ENCODE peak calls at places on chromosomes 4 and X, in nine cellular contexts. M is fibroblast of mammary gland, V is omental fat pad, R is astrocyte, B is tibial artery, Q is OCI-LY7, P is ovary, I is IMR-90, X is endothelial cell of umbilical vein. Y is an unnamed sample.

GRCh38 chrX:148133099-148133725 is 152.1 kb downstream of the FMR1NB start:
- DNase-seq in M (no peak), V (no peak), R (no peak), B (no peak), Q (peak; percentile 64), P (no peak), I (no peak), X (peak; percentile 14), Y (no peak)

GRCh38 chr4:135418353-135418752 is 1216.8 kb upstream of the PABPC4L start:
- DNase-seq in M (no peak), V (no peak), R (peak; percentile 4), B (no peak), Q (peak; percentile 0), P (no peak), I (peak; percentile 29), X (no peak), Y (peak; percentile 5)

GRCh38 chr4:3791910-3792542 is 25.8 kb downstream of the ADRA2C start:
- DNase-seq in M (no peak), V (no peak), R (peak; percentile 7), B (no peak), Q (peak; percentile 20), P (no peak), I (peak; percentile 8), X (peak; percentile 16), Y (peak; percentile 72)

GRCh38 chrX:152927858-152928760 is 30.2 kb downstream of the ZNF185 start:
- DNase-seq in M (no peak), V (no peak), R (no peak), B (no peak), Q (no peak), P (no peak), I (no peak), X (no peak), Y (no peak)

GRCh38 chrX:46381630-46382029 is 163.6 kb downstream of the ZNF674 start:
- DNase-seq in M (peak; percentile 29), V (no peak), R (peak; percentile 4), B (no peak), Q (peak; percentile 47), P (no peak), I (peak; percentile 17), X (peak; percentile 24), Y (peak; percentile 21)

GRCh38 chr4:122953924-122954323 is 31.5 kb upstream of the NUDT6 start:
- DNase-seq in M (no peak), V (no peak), R (no peak), B (no peak), Q (no peak), P (no peak), I (no peak), X (no peak), Y (no peak)

GRCh38 chrX:1734806-1735205 is 119.9 kb downstream of the ASMT start:
- DNase-seq in M (no peak), V (no peak), R (no peak), B (no peak), Q (no peak), P (no peak), I (no peak), X (no peak), Y (no peak)

GRCh38 chr4:41455215-41455614 is 82.7 kb upstream of the LIMCH1 start:
- DNase-seq in M (no peak), V (no peak), R (no peak), B (no peak), Q (no peak), P (no peak), I (no peak), X (no peak), Y (no peak)

GRCh38 chr4:54015421-54016065 is 48.9 kb downstream of the CHIC2 start:
- DNase-seq in M (no peak), V (no peak), R (no peak), B (no peak), Q (peak; percentile 23), P (no peak), I (no peak), X (no peak), Y (no peak)

GRCh38 chr4:158147151-158147550 is 25.7 kb downstream of the GASK1B start:
- DNase-seq in M (no peak), V (no peak), R (no peak), B (no peak), Q (no peak), P (no peak), I (no peak), X (no peak), Y (no peak)

GRCh38 chrX:80120335-80120734 is 105.8 kb downstream of the TBX22 start:
- DNase-seq in M (no peak), V (no peak), R (no peak), B (no peak), Q (no peak), P (no peak), I (no peak), X (no peak), Y (no peak)

GRCh38 chr4:145061325-145061920 is 36.6 kb downstream of the ANAPC10 start:
- DNase-seq in M (peak; percentile 72), V (no peak), R (peak; percentile 24), B (no peak), Q (peak; percentile 60), P (no peak), I (peak; percentile 67), X (peak; percentile 73), Y (peak; percentile 21)

GRCh38 chr4:88758264-88758663 is 60.6 kb upstream of the NAP1L5 start:
- DNase-seq in M (no peak), V (no peak), R (peak; percentile 19), B (no peak), Q (no peak), P (no peak), I (peak; percentile 23), X (peak; percentile 15), Y (no peak)

GRCh38 chr4:38563703-38564490 is 100.1 kb upstream of the KLF3 start:
- DNase-seq in M (no peak), V (no peak), R (peak; percentile 13), B (no peak), Q (no peak), P (no peak), I (peak; percentile 33), X (no peak), Y (no peak)

GRCh38 chr4:185811509-185812364 is at the start of gene SORBS2:
- DNase-seq in M (peak; percentile 33), V (no peak), R (peak; percentile 78), B (no peak), Q (peak; percentile 92), P (peak; percentile 39), I (peak; percentile 25), X (no peak), Y (peak; percentile 49)

DNA sequence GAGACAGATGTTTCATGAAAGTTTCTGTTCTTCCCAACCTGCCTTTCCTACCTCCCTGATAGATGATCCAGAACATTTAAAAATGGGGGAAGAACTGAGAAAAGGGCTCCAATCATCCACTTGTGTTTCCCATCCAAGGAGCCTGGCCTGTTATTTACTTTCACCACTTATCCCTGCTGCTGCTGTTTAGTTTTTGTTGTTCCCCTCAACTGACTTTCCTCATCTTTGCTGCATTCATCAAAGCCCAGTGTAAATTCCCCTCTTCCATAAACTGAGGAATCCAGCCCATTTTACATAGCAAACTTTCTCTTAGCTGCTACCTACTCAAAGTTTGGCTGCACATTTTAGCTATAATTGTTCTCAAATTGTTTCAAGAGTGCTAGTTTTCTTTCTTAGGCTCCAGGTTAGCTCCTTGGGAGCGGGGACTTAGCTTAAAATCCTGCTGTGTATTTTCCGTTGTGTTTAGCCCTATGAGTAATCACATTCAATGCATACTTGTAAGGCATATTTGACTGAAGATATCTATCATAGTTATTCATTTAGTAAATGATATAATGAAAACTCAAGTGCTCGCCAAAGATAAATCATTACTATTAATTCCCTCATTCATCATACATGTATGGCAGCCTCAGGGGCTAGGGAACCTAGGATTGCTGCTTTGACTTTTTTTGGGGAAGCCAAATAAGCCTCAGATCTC is 1.4 kb upstream of the PTPN13 start:
- DNase-seq in M (no peak), V (no peak), R (peak; percentile 45), B (no peak), Q (no peak), P (no peak), I (peak; percentile 6), X (no peak), Y (no peak)
- TF ChIP-seq CTCF in M (no peak), V (no peak), R (no peak), B (no peak), Q (no peak), P (no peak), I (no peak), X (no peak), Y (no peak)

GRCh38 chrX:70437921-70438665 is 6.5 kb upstream of the DLG3 start:
- DNase-seq in M (no peak), V (no peak), R (no peak), B (no peak), Q (no peak), P (no peak), I (peak; percentile 14), X (no peak), Y (no peak)

GRCh38 chrX:70434352-70434866 is 10.2 kb upstream of the DLG3 start:
- DNase-seq in M (peak; percentile 69), V (peak; percentile 53), R (peak; percentile 58), B (peak; percentile 87), Q (peak; percentile 79), P (peak; percentile 90), I (peak; percentile 71), X (peak; percentile 58), Y (peak; percentile 87)

GRCh38 chrX:70434914-70435586 is 9.6 kb upstream of the DLG3 start:
- DNase-seq in M (peak; percentile 18), V (no peak), R (peak; percentile 43), B (peak; percentile 54), Q (no peak), P (peak; percentile 63), I (peak; percentile 48), X (no peak), Y (no peak)

GRCh38 chrX:70437011-70437410 is 7.6 kb upstream of the DLG3 start:
- DNase-seq in M (peak; percentile 24), V (no peak), R (no peak), B (no peak), Q (no peak), P (no peak), I (no peak), X (no peak), Y (no peak)

GRCh38 chrX:70436380-70436779 is 8.3 kb upstream of the DLG3 start:
- DNase-seq in M (peak; percentile 8), V (no peak), R (no peak), B (no peak), Q (peak; percentile 25), P (no peak), I (no peak), X (no peak), Y (no peak)
- TF ChIP-seq CTCF in M (peak; percentile 1), V (no peak), R (no peak), B (no peak), Q (peak; percentile 39), P (no peak), I (no peak), X (peak; percentile 2), Y (no peak)

GRCh38 chrX:153927936-153928760 is 2.1 kb upstream of the ARHGAP4 start:
- DNase-seq in M (peak; percentile 98), V (peak; percentile 72), R (peak; percentile 95), B (peak; percentile 94), Q (peak; percentile 96), P (peak; percentile 96), I (peak; percentile 98), X (peak; percentile 98), Y (peak; percentile 95)
- TF ChIP-seq CTCF in M (peak; percentile 11), V (no peak), R (no peak), B (no peak), Q (no peak), P (peak; percentile 29), I (no peak), X (no peak), Y (peak; percentile 9)

GRCh38 chrX:133177202-133177601 is 41.0 kb downstream of the TFDP3 start:
- DNase-seq in M (no peak), V (no peak), R (no peak), B (no peak), Q (no peak), P (no peak), I (no peak), X (no peak), Y (no peak)

GRCh38 chrX:133171962-133172708 is 46.0 kb downstream of the TFDP3 start:
- DNase-seq in M (peak; percentile 9), V (no peak), R (no peak), B (no peak), Q (peak; percentile 2), P (no peak), I (no peak), X (peak; percentile 1), Y (no peak)
- TF ChIP-seq CTCF in M (peak; percentile 21), V (no peak), R (peak; percentile 33), B (peak; percentile 13), Q (peak; percentile 64), P (no peak), I (peak; percentile 17), X (peak; percentile 8), Y (peak; percentile 36)

Y was measured in GM13976.